ENCODE peak calls at places on chromosomes 5 and 9, in five cellular contexts. R is cardiac fibroblast, H is NCI-H187, M is GM04504, Q is iPS-NIHi11. Z is an unnamed sample.

GRCh38 chr5:153660919-153661318 is 170.4 kb downstream of the GRIA1 start:
- DNase-seq in Q (peak; percentile 26), H (no peak), M (no peak), R (no peak), Z (no peak)

GRCh38 chr5:52864376-52864775 is 76.7 kb downstream of the ITGA1 start:
- DNase-seq in Q (no peak), R (peak; percentile 70), M (peak; percentile 68), H (no peak), Z (no peak)

GRCh38 chr5:133877351-133878235 is 90.8 kb downstream of the C5orf15 start:
- DNase-seq in M (no peak), Q (no peak), H (no peak), R (no peak), Z (no peak)

GRCh38 chr9:16100596-16101091 is 547.8 kb downstream of the CCDC171 start:
- DNase-seq in H (no peak), R (peak; percentile 64), M (no peak), Q (peak; percentile 38), Z (peak; percentile 83)

GRCh38 chr9:96256800-96257199 is 45.2 kb downstream of the HSD17B3 start:
- DNase-seq in H (no peak), Q (peak; percentile 67), M (no peak), R (no peak), Z (no peak)

GRCh38 chr5:105924366-105924765 is 1746.4 kb downstream of the EFNA5 start:
- DNase-seq in M (peak; percentile 10), Q (no peak), R (peak; percentile 92), H (no peak), Z (no peak)

GRCh38 chr5:7251127-7251526 is 144.8 kb upstream of the ADCY2 start:
- DNase-seq in Q (no peak), M (no peak), R (no peak), H (no peak), Z (no peak)

GRCh38 chr5:33472805-33473409 is 32.1 kb downstream of the TARS1 start:
- DNase-seq in Q (no peak), H (no peak), R (no peak), M (no peak), Z (no peak)

GRCh38 chr5:95162231-95162992 is 122.5 kb downstream of the MCTP1 start:
- DNase-seq in M (no peak), R (no peak), Q (no peak), H (no peak), Z (no peak)

GRCh38 chr5:148145916-148146315 is 22.4 kb upstream of the SPINK14 start:
- DNase-seq in R (peak; percentile 46), Q (peak; percentile 26), M (no peak), H (no peak), Z (no peak)

GRCh38 chr9:36132081-36132480 is 4.5 kb upstream of the GLIPR2 start:
- DNase-seq in Q (no peak), M (no peak), H (no peak), R (peak; percentile 88), Z (no peak)

GRCh38 chr5:41925555-41925946 is 470 bp downstream of the FBXO4 start:
- DNase-seq in R (peak; percentile 53), M (no peak), H (no peak), Q (no peak), Z (no peak)

GRCh38 chr5:178287791-178288105 is 55.1 kb upstream of the PHYKPL start:
- DNase-seq in M (peak; percentile 44), H (no peak), R (no peak), Q (no peak), Z (no peak)

GRCh38 chr9:2411459-2412215 is 209.9 kb upstream of the VLDLR start:
- DNase-seq in M (peak; percentile 13), H (no peak), Q (peak; percentile 32), R (peak; percentile 40), Z (no peak)

GRCh38 chr5:125043781-125044391 is 297.4 kb upstream of the ZNF608 start:
- DNase-seq in M (peak; percentile 42), Q (peak; percentile 56), R (peak; percentile 67), H (no peak), Z (no peak)

GRCh38 chr9:133771486-133772482 is 33.6 kb upstream of the SARDH start:
- DNase-seq in M (no peak), R (no peak), H (no peak), Q (no peak), Z (peak; percentile 13)

GRCh38 chr5:54309751-54310432 is 481 bp downstream of the ARL15 start:
- DNase-seq in R (peak; percentile 31), Q (peak; percentile 53), M (no peak), H (peak; percentile 55), Z (peak; percentile 70)

GRCh38 chr5:62299600-62299999 is 6.4 kb upstream of the KIF2A start:
- DNase-seq in R (no peak), H (no peak), M (no peak), Q (no peak), Z (no peak)

GRCh38 chr5:111942661-111943401 is 185.8 kb upstream of the NREP start:
- DNase-seq in R (peak; percentile 78), Q (no peak), M (no peak), H (no peak), Z (no peak)

GRCh38 chr5:139155333-139155732 is 42.8 kb downstream of the SIL1 start:
- DNase-seq in H (no peak), Q (no peak), R (no peak), M (no peak), Z (no peak)

GRCh38 chr9:130890869-130891698 is 5.5 kb downstream of the QRFP start:
- DNase-seq in R (no peak), Q (no peak), M (no peak), H (no peak), Z (no peak)

GRCh38 chr5:147690595-147690994 is 91.9 kb downstream of the JAKMIP2 start:
- DNase-seq in Q (peak; percentile 38), H (no peak), M (no peak), R (no peak), Z (no peak)

GRCh38 chr5:111453747-111454146 is 58.6 kb downstream of the STARD4 start:
- DNase-seq in H (no peak), Q (no peak), M (no peak), R (peak; percentile 49), Z (no peak)

GRCh38 chr5:133952729-133953567 is 15.5 kb downstream of the C5orf15 start:
- DNase-seq in R (peak; percentile 98), Q (no peak), H (no peak), M (peak; percentile 95), Z (peak; percentile 93)

GRCh38 chr9:98410185-98410697 is 154.8 kb upstream of the TBC1D2 start:
- DNase-seq in H (no peak), M (peak; percentile 95), Q (peak; percentile 66), R (peak; percentile 85), Z (no peak)

GRCh38 chr9:34375901-34376595 is 650 bp downstream of the MYORG start:
- DNase-seq in Q (peak; percentile 54), H (no peak), R (peak; percentile 17), M (no peak), Z (no peak)

GRCh38 chr5:72552041-72552557 is 44.9 kb upstream of the ZNF366 start:
- DNase-seq in Q (no peak), R (peak; percentile 89), H (no peak), M (peak; percentile 76), Z (no peak)

GRCh38 chr5:16291474-16291873 is 111.9 kb upstream of the MARCHF11 start:
- DNase-seq in H (no peak), Q (no peak), R (no peak), M (no peak), Z (no peak)

GRCh38 chr9:71587576-71588362 is 180.5 kb downstream of the CEMIP2 start:
- DNase-seq in H (no peak), R (peak; percentile 76), Q (no peak), M (no peak), Z (no peak)

GRCh38 chr5:56983593-56984361 is 31.9 kb upstream of the MIER3 start:
- DNase-seq in R (no peak), H (no peak), Q (no peak), M (no peak), Z (no peak)

GRCh38 chr5:177491429-177491945 is 5.9 kb downstream of the PDLIM7 start:
- DNase-seq in Q (peak; percentile 93), H (no peak), R (peak; percentile 39), M (no peak), Z (peak; percentile 81)

GRCh38 chr9:10062629-10063395 is 550.0 kb downstream of the PTPRD start:
- DNase-seq in R (no peak), M (no peak), Q (no peak), H (no peak), Z (no peak)

GRCh38 chr5:52948418-52949076 is 40.6 kb upstream of the ITGA2 start:
- DNase-seq in R (peak; percentile 93), Q (peak; percentile 59), H (peak; percentile 14), M (peak; percentile 59), Z (peak; percentile 74)

Z was measured in tibial artery.